ENCODE peak calls at places on chromosomes 6 and 20, in five cellular contexts. S, Y, A, Z and R are unnamed samples.

GRCh38 chr20:10784337-10785183 is 110.8 kb upstream of the JAG1 start:
- DNase-seq in S (no peak), Y (no peak), A (no peak), Z (no peak), R (no peak)

GRCh38 chr20:48635791-48636267 is 192.0 kb downstream of the PREX1 start:
- DNase-seq in S (peak), Y (peak), A (peak), Z (peak), R (peak)

GRCh38 chr6:3341467-3341866 is 82.7 kb downstream of the PSMG4 start:
- DNase-seq in S (no peak), Y (no peak), A (no peak), Z (peak), R (no peak)

GRCh38 chr6:14746139-14746837 is 499.6 kb upstream of the JARID2 start:
- DNase-seq in S (no peak), Y (no peak), A (no peak), Z (no peak), R (no peak)

GRCh38 chr6:141685416-141685815 is 447.3 kb upstream of the GJE1 start:
- DNase-seq in S (no peak), Y (no peak), A (no peak), Z (no peak), R (no peak)

GRCh38 chr6:26327450-26328264 is 37.3 kb upstream of the BTN3A2 start:
- DNase-seq in S (no peak), Y (peak), A (peak), Z (peak), R (peak)

GRCh38 chr6:45226081-45226480 is 102.0 kb upstream of the RUNX2 start:
- DNase-seq in S (no peak), Y (no peak), A (no peak), Z (no peak), R (no peak)

GRCh38 chr20:62631336-62632317 is 10.7 kb upstream of the SLCO4A1 start:
- DNase-seq in S (no peak), Y (no peak), A (no peak), Z (no peak), R (no peak)

GRCh38 chr20:44035924-44036323 is 121.3 kb downstream of the TOX2 start:
- DNase-seq in S (no peak), Y (no peak), A (no peak), Z (no peak), R (no peak)

GRCh38 chr6:71499667-71500066 is 211.1 kb downstream of the OGFRL1 start:
- DNase-seq in S (no peak), Y (no peak), A (no peak), Z (no peak), R (no peak)

GRCh38 chr6:71498643-71499042 is 210.0 kb downstream of the OGFRL1 start:
- DNase-seq in S (no peak), Y (no peak), A (no peak), Z (no peak), R (peak)

GRCh38 chr6:71491844-71492243 is 203.2 kb downstream of the OGFRL1 start:
- DNase-seq in S (no peak), Y (no peak), A (no peak), Z (no peak), R (no peak)

GRCh38 chr6:71492668-71493067 is 204.1 kb downstream of the OGFRL1 start:
- DNase-seq in S (no peak), Y (no peak), A (no peak), Z (no peak), R (no peak)

GRCh38 chr6:71496018-71496800 is 207.6 kb downstream of the OGFRL1 start:
- DNase-seq in S (peak), Y (no peak), A (no peak), Z (no peak), R (no peak)
- TF ChIP-seq EZH2phosphoT487 in S (no peak), Y (no peak), A (no peak), Z (no peak), R (no peak)

DNA sequence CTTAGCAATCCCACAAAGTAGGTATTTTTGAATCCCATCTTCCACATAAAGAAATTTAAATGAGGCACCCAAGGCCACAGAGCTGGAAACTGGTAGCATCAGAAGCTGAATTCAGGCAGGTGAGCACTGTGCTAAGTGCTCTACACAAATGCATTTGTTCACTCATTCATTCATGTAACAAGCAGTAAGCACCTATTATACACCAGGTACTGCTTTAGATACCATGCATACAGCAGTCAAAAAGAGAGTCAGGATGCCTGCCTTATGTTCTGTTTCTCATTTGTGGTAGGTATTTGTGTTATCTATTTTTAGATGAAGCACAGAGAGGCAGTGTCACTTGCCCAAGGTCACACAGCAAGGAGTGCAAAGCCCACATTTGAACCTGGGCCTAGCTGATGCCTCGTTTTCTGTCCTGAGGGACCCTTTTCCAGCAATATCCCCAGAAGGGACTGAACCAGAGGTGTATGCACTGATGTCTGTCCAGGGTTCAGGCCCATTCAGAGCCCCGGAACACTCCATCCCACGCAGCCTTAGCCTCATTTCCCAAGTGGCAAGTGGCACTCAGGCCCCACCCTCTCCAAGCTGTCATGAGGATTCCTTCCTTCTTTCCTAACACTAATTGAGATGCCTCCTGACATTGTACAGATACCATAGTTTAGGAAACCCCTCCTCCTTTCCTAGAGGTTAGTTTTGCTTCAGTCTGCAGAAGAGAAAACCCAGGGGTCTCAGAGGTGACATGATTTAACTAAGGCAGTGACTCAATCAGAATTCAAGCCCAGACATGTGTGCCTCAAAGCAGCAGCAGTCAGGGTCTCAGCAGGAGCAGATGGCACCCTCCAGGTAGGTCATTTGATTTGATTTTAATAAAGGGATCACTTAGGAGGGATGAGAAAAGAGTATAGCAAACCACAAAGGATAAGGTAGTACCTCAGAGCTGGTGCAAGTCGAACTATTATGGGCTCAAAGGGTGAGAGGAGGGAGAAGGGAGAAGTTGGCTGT is 61.2 kb upstream of the SIRPA start:
- DNase-seq in S (no peak), Y (no peak), A (no peak), Z (no peak), R (no peak)
- H3K9ac ChIP-seq in S (no peak), Y (no peak), A (no peak), Z (no peak), R (no peak)

DNA sequence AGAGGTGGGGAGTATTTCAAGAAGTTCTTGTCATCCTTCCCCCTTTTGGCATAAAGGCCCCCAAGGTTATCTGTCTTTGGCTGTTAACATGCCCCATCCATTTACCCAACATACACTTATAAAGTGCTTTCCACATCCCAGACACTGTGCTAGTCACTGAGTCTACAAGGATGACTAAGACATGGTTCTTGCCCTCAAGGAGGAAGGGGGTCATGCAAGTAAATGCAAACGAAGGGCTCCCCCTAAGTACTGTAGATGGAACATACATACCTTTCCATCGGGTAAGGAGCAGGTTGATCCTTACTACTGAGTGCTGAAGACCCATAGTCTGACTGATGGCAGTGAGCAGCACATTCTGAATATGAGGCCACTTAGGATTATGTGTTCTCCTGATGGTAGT is 38.3 kb downstream of the HECA start:
- DNase-seq in S (no peak), Y (no peak), A (no peak), Z (no peak), R (peak)
- TF ChIP-seq CTCF in S (no peak), Y (no peak), A (no peak), Z (no peak), R (peak)

GRCh38 chr6:90195094-90195793 is 101.4 kb downstream of the BACH2 start:
- DNase-seq in S (no peak), Y (no peak), A (peak), Z (no peak), R (no peak)
- TF ChIP-seq EZH2phosphoT487 in S (no peak), Y (no peak), A (no peak), Z (no peak), R (no peak)

DNA sequence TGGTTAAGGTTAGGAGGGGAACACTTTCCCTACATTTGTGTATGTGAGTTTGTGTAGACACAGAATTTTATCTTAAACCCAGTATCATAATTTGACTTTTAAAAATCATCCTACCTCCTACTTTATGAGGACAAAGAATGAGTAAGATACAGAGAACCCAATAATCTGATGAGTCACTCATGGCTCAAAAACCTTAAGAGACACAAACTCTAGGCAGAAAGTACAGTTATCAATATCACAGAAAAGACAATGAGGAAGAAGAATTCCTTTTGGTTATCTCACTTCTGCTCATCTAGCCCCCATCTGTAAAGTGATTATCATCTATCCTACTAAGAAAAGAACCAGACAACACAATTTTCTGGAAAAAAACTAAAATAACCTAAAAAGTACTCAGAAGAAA is 87.7 kb downstream of the EPB41L2 start:
- DNase-seq in S (no peak), Y (no peak), A (no peak), Z (no peak), R (peak)
- H3K9ac ChIP-seq in S (no peak), Y (no peak), A (no peak), Z (no peak), R (no peak)

DNA sequence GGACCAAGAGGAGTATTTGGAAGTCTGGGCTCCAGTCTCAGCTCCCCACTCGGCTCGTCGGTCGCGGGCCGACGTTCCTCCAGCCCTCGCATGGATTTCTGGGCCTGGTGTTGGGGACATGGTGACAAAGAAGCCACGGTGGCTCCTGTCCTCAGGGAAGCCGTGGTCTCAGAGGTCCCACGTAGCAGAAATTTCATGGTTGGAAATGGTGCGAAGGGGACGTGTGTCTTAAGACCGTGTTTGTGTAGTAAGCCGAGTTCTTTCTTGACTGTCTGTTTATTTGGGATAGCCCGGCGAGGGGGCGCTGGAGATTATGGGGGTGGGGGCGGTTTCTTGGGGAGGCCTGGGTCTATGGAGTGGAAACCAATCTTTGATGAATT is 23.4 kb upstream of the MAP3K7 start:
- DNase-seq in S (no peak), Y (no peak), A (peak), Z (peak), R (no peak)
- TF ChIP-seq CTCF in S (no peak), Y (no peak), A (no peak), Z (no peak), R (no peak)

GRCh38 chr6:134937426-134937825 is 12.5 kb downstream of the ALDH8A1 start:
- DNase-seq in S (no peak), Y (no peak), A (no peak), Z (no peak), R (no peak)
- TF ChIP-seq EZH2phosphoT487 in S (no peak), Y (no peak), A (no peak), Z (no peak), R (no peak)

GRCh38 chr6:166906376-166907044 is 49.8 kb downstream of the RNASET2 start:
- DNase-seq in S (no peak), Y (no peak), A (no peak), Z (no peak), R (no peak)
- H3K9ac ChIP-seq in S (no peak), Y (no peak), A (no peak), Z (no peak), R (no peak)